ENCODE peak calls at places on chromosomes 12 and 14, in ten cellular contexts. Y is right lobe of liver; J is colonic mucosa; L is keratinocyte; W is psoas muscle; Z is IMR-90; X is H9; N is CD8-positive, alpha-beta T cell; M is cardiac muscle cell; C is SJCRH30. R is an unnamed sample.
A peak's percentile ranks its signal among the peaks of the same experiment; 100 is the strongest.

GRCh38 chr14:74463697-74464096 is 29.4 kb downstream of the NPC2 start:
- DNase-seq in M (no peak), L (no peak), X (no peak), N (no peak), W (no peak), Z (no peak), C (no peak), Y (no peak), J (no peak), R (no peak)

GRCh38 chr14:68084256-68084655 is 264.7 kb downstream of the RAD51B start:
- DNase-seq in M (peak; percentile 44), W (no peak), X (no peak), C (peak; percentile 65), N (no peak), Z (peak; percentile 45), L (no peak), Y (no peak), J (no peak), R (no peak)

GRCh38 chr12:41476499-41476898 is 288.4 kb downstream of the PDZRN4 start:
- DNase-seq in M (no peak), L (no peak), W (no peak), Z (no peak), X (no peak), N (no peak), C (no peak), Y (no peak), J (no peak), R (no peak)

GRCh38 chr12:47818007-47818376 is 1.7 kb downstream of the HDAC7 start:
- DNase-seq in Z (no peak), X (no peak), N (no peak), M (no peak), W (no peak), L (no peak), C (no peak), J (no peak), Y (peak; percentile 33), R (no peak)

GRCh38 chr12:3342051-3342450 is 149.0 kb upstream of the PRMT8 start:
- DNase-seq in L (no peak), X (peak; percentile 78), W (no peak), J (peak; percentile 23), C (peak; percentile 80), M (peak; percentile 60), N (no peak), Z (peak; percentile 4), Y (peak; percentile 39), R (no peak)

GRCh38 chr12:94261781-94262180 is 113.4 kb downstream of the PLXNC1 start:
- DNase-seq in W (no peak), M (no peak), X (no peak), N (no peak), J (no peak), Z (no peak), C (no peak), L (no peak), Y (no peak), R (no peak)

GRCh38 chr14:61456720-61457119 is 135.3 kb downstream of the PRKCH start:
- DNase-seq in Z (peak; percentile 73), X (peak; percentile 60), Y (peak; percentile 68), N (peak; percentile 80), W (peak; percentile 82), M (peak; percentile 88), J (peak; percentile 90), L (no peak), C (peak; percentile 87), R (peak; percentile 72)

GRCh38 chr12:41983394-41983793 is 161.3 kb downstream of the GXYLT1 start:
- DNase-seq in J (no peak), W (no peak), C (no peak), L (no peak), M (no peak), X (no peak), Z (no peak), Y (no peak), N (no peak), R (no peak)

GRCh38 chr14:95507174-95507573 is 9.3 kb downstream of the SYNE3 start:
- DNase-seq in J (peak; percentile 48), W (peak; percentile 89), X (no peak), Y (no peak), M (peak; percentile 97), Z (peak; percentile 94), C (no peak), L (peak; percentile 95), N (no peak), R (no peak)

GRCh38 chr12:98388126-98388525 is 127.3 kb upstream of the TMPO start:
- DNase-seq in X (no peak), C (peak; percentile 49), Z (no peak), L (no peak), J (no peak), W (no peak), Y (no peak), N (no peak), M (no peak), R (no peak)

GRCh38 chr14:56460469-56460868 is 119.1 kb upstream of the TMEM260 start:
- DNase-seq in N (no peak), Z (no peak), M (no peak), L (no peak), J (no peak), C (no peak), Y (no peak), X (no peak), W (no peak), R (no peak)

DNA sequence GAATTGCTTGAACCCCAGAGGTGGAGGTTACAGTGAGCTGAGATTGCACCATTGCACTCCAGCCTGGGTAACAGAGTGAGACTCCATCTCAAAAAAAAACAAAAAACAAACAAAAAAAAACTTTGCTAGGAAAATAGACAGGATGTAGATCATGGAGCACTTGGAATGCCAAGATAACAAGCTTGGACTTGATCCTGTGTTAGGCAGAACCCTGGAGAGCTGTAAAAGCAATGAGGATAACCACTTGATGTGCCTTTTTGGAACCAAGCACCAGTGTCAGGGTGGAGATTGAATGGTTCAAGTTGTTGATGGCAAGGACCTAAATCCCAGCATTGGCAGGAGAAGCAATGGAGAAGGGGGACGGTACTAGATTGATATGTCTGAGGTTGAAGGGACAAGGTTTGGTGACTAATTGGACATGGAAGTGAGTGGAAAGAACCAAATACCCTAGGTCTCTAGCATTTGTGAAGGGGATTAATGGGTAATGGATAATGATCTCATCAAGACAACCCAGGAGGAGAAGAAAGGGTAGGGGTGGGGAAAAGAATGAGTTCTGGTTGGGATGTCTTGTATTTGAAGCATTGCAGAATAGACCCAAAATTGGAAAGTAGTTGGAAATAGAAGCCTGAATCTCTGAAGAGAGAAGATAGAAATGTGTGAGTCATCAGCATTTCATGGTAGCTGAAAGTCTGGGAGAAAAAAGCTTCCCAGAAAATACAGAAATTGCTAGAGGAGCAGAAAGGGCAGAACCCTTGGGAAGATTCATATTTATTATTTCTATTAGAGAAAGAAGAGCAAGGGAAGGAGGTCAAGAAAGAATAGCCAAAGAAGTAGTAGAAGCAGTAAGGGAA is 176.7 kb downstream of the NUAK1 start:
- DNase-seq in W (no peak), M (no peak), J (no peak), Y (no peak), N (no peak), C (no peak), L (no peak), X (no peak), Z (peak; percentile 31), R (no peak)
- H3K4me1 ChIP-seq in W (peaks cover 8% of the 10 kb centered on the region), M (peaks cover 25% of the 10 kb centered on the region), J (no peaks in the 10 kb centered on the region), Y (no peaks in the 10 kb centered on the region), N (no peaks in the 10 kb centered on the region), C (peaks cover 5% of the 10 kb centered on the region), L (peaks cover 21% of the 10 kb centered on the region), X (no peaks in the 10 kb centered on the region), Z (peaks cover 6% of the 10 kb centered on the region), R (no peaks in the 10 kb centered on the region)

DNA sequence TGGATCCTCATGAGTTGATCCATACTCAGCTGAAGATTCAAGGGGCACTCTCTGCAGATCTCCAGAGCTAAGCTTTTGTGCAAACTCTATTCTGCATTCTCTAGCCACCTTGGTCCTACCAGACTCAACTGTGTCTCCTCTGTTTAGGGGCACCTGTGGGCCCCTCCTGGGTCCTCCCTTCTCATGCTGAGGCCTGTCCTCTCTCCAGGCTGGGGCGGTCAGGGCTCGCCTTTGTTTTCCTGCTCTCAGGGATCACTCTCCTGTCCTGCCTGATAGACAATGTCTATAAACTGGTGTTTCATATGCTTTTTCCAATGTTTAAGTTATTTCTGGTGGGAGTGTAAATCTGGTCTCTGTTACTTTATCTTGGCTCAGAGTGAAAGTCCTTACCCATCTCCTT is 11.6 kb upstream of the KIF26A start:
- DNase-seq in C (no peak), L (no peak), N (no peak), X (no peak), Y (no peak), M (no peak), Z (no peak), W (peak; percentile 9), J (no peak), R (no peak)
- H3K9me3 ChIP-seq in C (peaks cover 14% of the 10 kb centered on the region), L (peaks cover 2% of the 10 kb centered on the region), N (peaks cover 10% of the 10 kb centered on the region), X (no peaks in the 10 kb centered on the region), Y (no peaks in the 10 kb centered on the region), M (no peaks in the 10 kb centered on the region), Z (peaks cover 7% of the 10 kb centered on the region), W (peaks cover 27% of the 10 kb centered on the region), J (no peaks in the 10 kb centered on the region), R (no peaks in the 10 kb centered on the region)

DNA sequence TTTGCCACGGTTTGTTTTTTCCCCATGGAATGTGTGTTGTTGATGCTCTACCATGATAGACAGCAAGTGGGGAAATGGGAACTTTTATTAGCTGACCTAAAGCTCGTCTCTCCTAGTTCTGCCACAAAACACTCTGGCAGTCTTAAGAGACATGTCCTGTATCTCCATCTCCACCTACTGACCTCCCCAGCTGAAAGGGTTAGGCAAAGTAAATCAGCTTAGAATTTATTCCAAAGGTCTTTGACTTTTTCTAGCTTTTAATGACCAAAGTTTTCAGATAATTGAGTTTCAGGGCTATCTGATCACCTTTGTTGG is 9.4 kb upstream of the ADIPOR2 start:
- DNase-seq in M (no peak), Z (no peak), Y (no peak), X (no peak), W (no peak), C (no peak), N (no peak), J (no peak), L (no peak), R (no peak)
- H3K27ac ChIP-seq in M (no peak overlapping the region), Z (no peak overlapping the region), Y (no peak overlapping the region), X (no peak overlapping the region), W (no peak overlapping the region), C (no peak overlapping the region), N (no peak overlapping the region), J (peak overlapping the region; percentile 62), L (no peak overlapping the region), R (no peak overlapping the region)

DNA sequence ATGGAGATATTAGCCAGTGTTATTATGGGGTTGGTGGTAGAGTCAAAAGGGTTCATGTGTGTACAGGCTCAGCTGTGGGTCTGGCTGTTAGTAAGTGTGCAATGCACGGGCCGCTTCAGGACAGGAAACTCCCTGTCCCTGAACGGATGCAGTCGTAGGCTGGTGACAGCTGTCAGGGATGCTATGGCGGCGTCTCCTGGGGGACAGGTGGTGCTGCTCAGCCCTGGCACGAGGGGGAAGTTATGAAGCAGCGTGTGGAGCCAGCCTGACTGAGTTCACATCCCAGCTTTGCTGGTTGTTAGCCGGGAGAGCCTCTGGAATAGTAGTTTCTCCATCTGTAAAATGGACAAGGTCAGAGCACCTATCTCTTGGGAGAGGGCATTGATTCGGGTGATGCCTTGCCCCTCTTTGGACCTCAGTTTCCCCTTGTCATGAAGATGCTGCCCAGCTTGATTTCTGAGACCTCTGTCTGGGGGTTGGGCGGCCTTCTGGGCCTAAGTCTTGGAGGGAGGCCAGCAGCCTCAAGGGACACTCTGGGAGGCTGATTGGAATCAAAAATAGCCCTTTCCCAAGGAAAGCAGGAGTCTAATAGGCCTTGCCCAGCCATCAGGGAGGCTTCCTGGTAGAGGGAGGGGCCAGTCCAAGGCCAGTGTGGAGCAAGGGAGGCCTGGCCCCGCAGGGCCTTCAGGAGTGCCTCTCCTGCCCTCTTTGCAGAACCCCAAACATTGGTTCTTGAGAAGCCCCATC is 7.1 kb downstream of the ASB2 start:
- DNase-seq in X (no peak), J (no peak), W (peak; percentile 82), L (no peak), N (no peak), M (no peak), C (peak; percentile 49), Y (no peak), Z (no peak), R (no peak)
- H3K4me1 ChIP-seq in X (no peaks in the 10 kb centered on the region), J (no peaks in the 10 kb centered on the region), W (peaks cover 67% of the 10 kb centered on the region), L (peaks cover 7% of the 10 kb centered on the region), N (peaks cover 9% of the 10 kb centered on the region), M (peaks cover 18% of the 10 kb centered on the region), C (peaks cover 14% of the 10 kb centered on the region), Y (no peaks in the 10 kb centered on the region), Z (peaks cover 8% of the 10 kb centered on the region), R (peaks cover 24% of the 10 kb centered on the region)

R was measured in CD8-positive, alpha-beta memory T cell.